ENCODE peak calls at places on chromosomes 16 and 17, in ten cellular contexts. One of them, this sample, is unnamed.
A peak's percentile ranks its signal among the peaks of the same experiment; 100 is the strongest.

GRCh38 chr17:75617218-75617617 is 16.0 kb upstream of the SMIM5 start:
- DNase-seq in progenitor cell of endocrine pancreas: no peak
- DNase-seq in activated naive CD4-positive, alpha-beta T cell: no peak
- DNase-seq in head of caudate nucleus: no peak
- DNase-seq in mesendoderm: no peak
- DNase-seq in astrocyte: no peak
- DNase-seq in NCI-H345: no peak
- DNase-seq in NCI-H1930: no peak
- DNase-seq in amniotic stem cell: no peak
- DNase-seq in stimulated activated CD4-positive, alpha-beta T cell treated with anti-CD3 and anti-CD28 coated beads, Interleukin-4, amount 100 ng/mL, for 24 hours: no peak
- DNase-seq in this sample: no peak

GRCh38 chr16:3400446-3400778 is 392 bp downstream of the ZSCAN32 start:
- DNase-seq in progenitor cell of endocrine pancreas: no peak
- DNase-seq in activated naive CD4-positive, alpha-beta T cell: no peak
- DNase-seq in head of caudate nucleus: no peak
- DNase-seq in mesendoderm: no peak
- DNase-seq in astrocyte: no peak
- DNase-seq in NCI-H345: no peak
- DNase-seq in NCI-H1930: no peak
- DNase-seq in amniotic stem cell: no peak
- DNase-seq in stimulated activated CD4-positive, alpha-beta T cell treated with anti-CD3 and anti-CD28 coated beads, Interleukin-4, amount 100 ng/mL, for 24 hours: no peak
- DNase-seq in this sample: no peak

GRCh38 chr16:84425696-84426095 is 57.4 kb downstream of the ATP2C2 start:
- DNase-seq in progenitor cell of endocrine pancreas: no peak
- DNase-seq in activated naive CD4-positive, alpha-beta T cell: no peak
- DNase-seq in head of caudate nucleus: no peak
- DNase-seq in mesendoderm: no peak
- DNase-seq in astrocyte: no peak
- DNase-seq in NCI-H345: no peak
- DNase-seq in NCI-H1930: no peak
- DNase-seq in amniotic stem cell: no peak
- DNase-seq in stimulated activated CD4-positive, alpha-beta T cell treated with anti-CD3 and anti-CD28 coated beads, Interleukin-4, amount 100 ng/mL, for 24 hours: no peak
- DNase-seq in this sample: no peak

GRCh38 chr16:65318138-65318537 is 196.3 kb upstream of the CDH11 start:
- DNase-seq in progenitor cell of endocrine pancreas: no peak
- DNase-seq in activated naive CD4-positive, alpha-beta T cell: no peak
- DNase-seq in head of caudate nucleus: no peak
- DNase-seq in mesendoderm: peak; percentile 92
- DNase-seq in astrocyte: no peak
- DNase-seq in NCI-H345: no peak
- DNase-seq in NCI-H1930: no peak
- DNase-seq in amniotic stem cell: no peak
- DNase-seq in stimulated activated CD4-positive, alpha-beta T cell treated with anti-CD3 and anti-CD28 coated beads, Interleukin-4, amount 100 ng/mL, for 24 hours: no peak
- DNase-seq in this sample: no peak

GRCh38 chr16:85528528-85529387 is 84.4 kb upstream of the GSE1 start:
- DNase-seq in progenitor cell of endocrine pancreas: no peak
- DNase-seq in activated naive CD4-positive, alpha-beta T cell: no peak
- DNase-seq in head of caudate nucleus: no peak
- DNase-seq in mesendoderm: no peak
- DNase-seq in astrocyte: no peak
- DNase-seq in NCI-H345: no peak
- DNase-seq in NCI-H1930: no peak
- DNase-seq in amniotic stem cell: no peak
- DNase-seq in stimulated activated CD4-positive, alpha-beta T cell treated with anti-CD3 and anti-CD28 coated beads, Interleukin-4, amount 100 ng/mL, for 24 hours: peak; percentile 36
- DNase-seq in this sample: no peak

GRCh38 chr17:42286411-42287295 is 1.6 kb upstream of the STAT5A start:
- DNase-seq in progenitor cell of endocrine pancreas: no peak
- DNase-seq in activated naive CD4-positive, alpha-beta T cell: no peak
- DNase-seq in head of caudate nucleus: no peak
- DNase-seq in mesendoderm: no peak
- DNase-seq in astrocyte: no peak
- DNase-seq in NCI-H345: no peak
- DNase-seq in NCI-H1930: no peak
- DNase-seq in amniotic stem cell: no peak
- DNase-seq in stimulated activated CD4-positive, alpha-beta T cell treated with anti-CD3 and anti-CD28 coated beads, Interleukin-4, amount 100 ng/mL, for 24 hours: no peak
- DNase-seq in this sample: no peak

GRCh38 chr17:78432929-78433727 is 54.7 kb downstream of the PGS1 start:
- DNase-seq in progenitor cell of endocrine pancreas: no peak
- DNase-seq in activated naive CD4-positive, alpha-beta T cell: no peak
- DNase-seq in head of caudate nucleus: no peak
- DNase-seq in mesendoderm: no peak
- DNase-seq in astrocyte: no peak
- DNase-seq in NCI-H345: no peak
- DNase-seq in NCI-H1930: no peak
- DNase-seq in amniotic stem cell: no peak
- DNase-seq in stimulated activated CD4-positive, alpha-beta T cell treated with anti-CD3 and anti-CD28 coated beads, Interleukin-4, amount 100 ng/mL, for 24 hours: no peak
- DNase-seq in this sample: no peak

GRCh38 chr17:80025140-80025539 is 10.5 kb downstream of the TBC1D16 start:
- DNase-seq in progenitor cell of endocrine pancreas: no peak
- DNase-seq in activated naive CD4-positive, alpha-beta T cell: no peak
- DNase-seq in head of caudate nucleus: no peak
- DNase-seq in mesendoderm: peak; percentile 70
- DNase-seq in astrocyte: no peak
- DNase-seq in NCI-H345: peak; percentile 84
- DNase-seq in NCI-H1930: no peak
- DNase-seq in amniotic stem cell: no peak
- DNase-seq in stimulated activated CD4-positive, alpha-beta T cell treated with anti-CD3 and anti-CD28 coated beads, Interleukin-4, amount 100 ng/mL, for 24 hours: no peak
- DNase-seq in this sample: no peak

GRCh38 chr16:50297301-50298074 is 31.1 kb downstream of the ADCY7 start:
- DNase-seq in progenitor cell of endocrine pancreas: no peak
- DNase-seq in activated naive CD4-positive, alpha-beta T cell: no peak
- DNase-seq in head of caudate nucleus: no peak
- DNase-seq in mesendoderm: no peak
- DNase-seq in astrocyte: no peak
- DNase-seq in NCI-H345: peak; percentile 29
- DNase-seq in NCI-H1930: no peak
- DNase-seq in amniotic stem cell: no peak
- DNase-seq in stimulated activated CD4-positive, alpha-beta T cell treated with anti-CD3 and anti-CD28 coated beads, Interleukin-4, amount 100 ng/mL, for 24 hours: no peak
- DNase-seq in this sample: no peak

GRCh38 chr17:45854209-45854608 is 9.5 kb downstream of the SPPL2C start:
- DNase-seq in progenitor cell of endocrine pancreas: no peak
- DNase-seq in activated naive CD4-positive, alpha-beta T cell: no peak
- DNase-seq in head of caudate nucleus: no peak
- DNase-seq in mesendoderm: no peak
- DNase-seq in astrocyte: no peak
- DNase-seq in NCI-H345: no peak
- DNase-seq in NCI-H1930: no peak
- DNase-seq in amniotic stem cell: no peak
- DNase-seq in stimulated activated CD4-positive, alpha-beta T cell treated with anti-CD3 and anti-CD28 coated beads, Interleukin-4, amount 100 ng/mL, for 24 hours: no peak
- DNase-seq in this sample: no peak

GRCh38 chr16:75097941-75098897 is 18.4 kb downstream of the LDHD start:
- DNase-seq in progenitor cell of endocrine pancreas: no peak
- DNase-seq in activated naive CD4-positive, alpha-beta T cell: peak; percentile 17
- DNase-seq in head of caudate nucleus: no peak
- DNase-seq in mesendoderm: no peak
- DNase-seq in astrocyte: no peak
- DNase-seq in NCI-H345: no peak
- DNase-seq in NCI-H1930: no peak
- DNase-seq in amniotic stem cell: no peak
- DNase-seq in stimulated activated CD4-positive, alpha-beta T cell treated with anti-CD3 and anti-CD28 coated beads, Interleukin-4, amount 100 ng/mL, for 24 hours: peak; percentile 81
- DNase-seq in this sample: no peak

GRCh38 chr16:29316673-29317237 is 89.8 kb downstream of the NPIPB11 start:
- DNase-seq in progenitor cell of endocrine pancreas: no peak
- DNase-seq in activated naive CD4-positive, alpha-beta T cell: no peak
- DNase-seq in head of caudate nucleus: no peak
- DNase-seq in mesendoderm: no peak
- DNase-seq in astrocyte: peak; percentile 34
- DNase-seq in NCI-H345: peak; percentile 74
- DNase-seq in NCI-H1930: no peak
- DNase-seq in amniotic stem cell: no peak
- DNase-seq in stimulated activated CD4-positive, alpha-beta T cell treated with anti-CD3 and anti-CD28 coated beads, Interleukin-4, amount 100 ng/mL, for 24 hours: no peak
- DNase-seq in this sample: no peak

GRCh38 chr17:5686246-5686645 is 101.9 kb upstream of the NLRP1 start:
- DNase-seq in progenitor cell of endocrine pancreas: no peak
- DNase-seq in activated naive CD4-positive, alpha-beta T cell: no peak
- DNase-seq in head of caudate nucleus: no peak
- DNase-seq in mesendoderm: peak; percentile 37
- DNase-seq in astrocyte: no peak
- DNase-seq in NCI-H345: no peak
- DNase-seq in NCI-H1930: no peak
- DNase-seq in amniotic stem cell: no peak
- DNase-seq in stimulated activated CD4-positive, alpha-beta T cell treated with anti-CD3 and anti-CD28 coated beads, Interleukin-4, amount 100 ng/mL, for 24 hours: no peak
- DNase-seq in this sample: no peak

GRCh38 chr16:27322858-27323780 is 9.3 kb downstream of the IL4R start:
- DNase-seq in progenitor cell of endocrine pancreas: no peak
- DNase-seq in activated naive CD4-positive, alpha-beta T cell: no peak
- DNase-seq in head of caudate nucleus: no peak
- DNase-seq in mesendoderm: peak; percentile 80
- DNase-seq in astrocyte: no peak
- DNase-seq in NCI-H345: no peak
- DNase-seq in NCI-H1930: no peak
- DNase-seq in amniotic stem cell: no peak
- DNase-seq in stimulated activated CD4-positive, alpha-beta T cell treated with anti-CD3 and anti-CD28 coated beads, Interleukin-4, amount 100 ng/mL, for 24 hours: no peak
- DNase-seq in this sample: no peak

GRCh38 chr17:64984181-64984580 is 64.9 kb upstream of the LRRC37A3 start:
- DNase-seq in progenitor cell of endocrine pancreas: no peak
- DNase-seq in activated naive CD4-positive, alpha-beta T cell: no peak
- DNase-seq in head of caudate nucleus: no peak
- DNase-seq in mesendoderm: no peak
- DNase-seq in astrocyte: no peak
- DNase-seq in NCI-H345: no peak
- DNase-seq in NCI-H1930: no peak
- DNase-seq in amniotic stem cell: no peak
- DNase-seq in stimulated activated CD4-positive, alpha-beta T cell treated with anti-CD3 and anti-CD28 coated beads, Interleukin-4, amount 100 ng/mL, for 24 hours: no peak
- DNase-seq in this sample: no peak

GRCh38 chr16:49876716-49877129 is 20.8 kb upstream of the ZNF423 start:
- DNase-seq in progenitor cell of endocrine pancreas: peak; percentile 89
- DNase-seq in activated naive CD4-positive, alpha-beta T cell: no peak
- DNase-seq in head of caudate nucleus: no peak
- DNase-seq in mesendoderm: peak; percentile 85
- DNase-seq in astrocyte: no peak
- DNase-seq in NCI-H345: no peak
- DNase-seq in NCI-H1930: no peak
- DNase-seq in amniotic stem cell: no peak
- DNase-seq in stimulated activated CD4-positive, alpha-beta T cell treated with anti-CD3 and anti-CD28 coated beads, Interleukin-4, amount 100 ng/mL, for 24 hours: peak; percentile 17
- DNase-seq in this sample: no peak

GRCh38 chr17:61412860-61413653 is 13.4 kb downstream of the TBX2 start:
- DNase-seq in progenitor cell of endocrine pancreas: no peak
- DNase-seq in activated naive CD4-positive, alpha-beta T cell: no peak
- DNase-seq in head of caudate nucleus: no peak
- DNase-seq in mesendoderm: peak; percentile 57
- DNase-seq in astrocyte: no peak
- DNase-seq in NCI-H345: peak; percentile 42
- DNase-seq in NCI-H1930: no peak
- DNase-seq in amniotic stem cell: no peak
- DNase-seq in stimulated activated CD4-positive, alpha-beta T cell treated with anti-CD3 and anti-CD28 coated beads, Interleukin-4, amount 100 ng/mL, for 24 hours: no peak
- DNase-seq in this sample: no peak

GRCh38 chr16:720507-720989 is 398 bp upstream of the ANTKMT start:
- DNase-seq in progenitor cell of endocrine pancreas: no peak
- DNase-seq in activated naive CD4-positive, alpha-beta T cell: no peak
- DNase-seq in head of caudate nucleus: no peak
- DNase-seq in mesendoderm: peak; percentile 83
- DNase-seq in astrocyte: peak; percentile 58
- DNase-seq in NCI-H345: peak; percentile 79
- DNase-seq in NCI-H1930: peak; percentile 57
- DNase-seq in amniotic stem cell: no peak
- DNase-seq in stimulated activated CD4-positive, alpha-beta T cell treated with anti-CD3 and anti-CD28 coated beads, Interleukin-4, amount 100 ng/mL, for 24 hours: peak; percentile 51
- DNase-seq in this sample: no peak